ENCODE peak calls at places on chromosome 2, in nine cellular contexts. F is PC-9, Q is transverse colon, W is SJSA1, G is A549, Z is T47D, B is EL, P is A673, X is non-pigmented ciliary epithelial cell. E is an unnamed sample.

GRCh38 chr2:124161542-124161941 is 136.5 kb downstream of the CNTNAP5 start:
- DNase-seq in F (no peak), Q (no peak), W (no peak), G (no peak), Z (no peak), B (no peak), P (no peak), X (no peak), E (no peak)

GRCh38 chr2:175457846-175458408 is 276.4 kb upstream of the ATP5MC3 start:
- DNase-seq in F (no peak), Q (no peak), W (no peak), G (no peak), Z (no peak), B (no peak), P (no peak), X (no peak), E (no peak)

GRCh38 chr2:54629914-54630609 is 93.4 kb upstream of the EML6 start:
- DNase-seq in F (no peak), Q (peak), W (peak), G (peak), Z (no peak), B (peak), P (no peak), X (no peak), E (peak)

GRCh38 chr2:171084128-171084527 is 76.6 kb downstream of the TLK1 start:
- DNase-seq in F (no peak), Q (no peak), W (no peak), G (no peak), Z (no peak), B (no peak), P (no peak), X (no peak), E (no peak)

GRCh38 chr2:27663160-27663462 is 303 bp downstream of the SUPT7L start:
- DNase-seq in F (no peak), Q (no peak), W (no peak), G (no peak), Z (peak), B (no peak), P (no peak), X (no peak), E (no peak)

GRCh38 chr2:217988840-217989204 is 14.0 kb downstream of the TNS1 start:
- DNase-seq in F (peak), Q (no peak), W (no peak), G (no peak), Z (no peak), B (peak), P (no peak), X (no peak), E (peak)

GRCh38 chr2:222563319-222563718 is 92.6 kb downstream of the FARSB start:
- DNase-seq in F (no peak), Q (no peak), W (no peak), G (no peak), Z (no peak), B (no peak), P (no peak), X (no peak), E (no peak)

GRCh38 chr2:174959787-174960186 is 45.4 kb downstream of the CHN1 start:
- DNase-seq in F (no peak), Q (no peak), W (no peak), G (no peak), Z (no peak), B (no peak), P (no peak), X (no peak), E (peak)

GRCh38 chr2:129462967-129463366 is 516.5 kb upstream of the RAB6C start:
- DNase-seq in F (no peak), Q (no peak), W (no peak), G (no peak), Z (no peak), B (no peak), P (no peak), X (no peak), E (no peak)

GRCh38 chr2:207227062-207227748 is 61.5 kb upstream of the KLF7 start:
- DNase-seq in F (no peak), Q (peak), W (no peak), G (no peak), Z (no peak), B (no peak), P (no peak), X (no peak), E (peak)

GRCh38 chr2:112137516-112138142 is 556 bp upstream of the FBLN7 start:
- DNase-seq in F (no peak), Q (no peak), W (no peak), G (no peak), Z (no peak), B (peak), P (no peak), X (no peak), E (peak)

GRCh38 chr2:175414872-175415487 is 233.5 kb upstream of the ATP5MC3 start:
- DNase-seq in F (no peak), Q (peak), W (peak), G (peak), Z (peak), B (peak), P (peak), X (peak), E (peak)

GRCh38 chr2:220104871-220105351 is 477.5 kb downstream of the SLC4A3 start:
- DNase-seq in F (no peak), Q (no peak), W (peak), G (peak), Z (no peak), B (peak), P (peak), X (peak), E (peak)

GRCh38 chr2:88874063-88874657 is 182.7 kb downstream of the RPIA start:
- DNase-seq in F (peak), Q (no peak), W (no peak), G (peak), Z (peak), B (peak), P (peak), X (no peak), E (peak)

GRCh38 chr2:37789988-37790387 is 118.5 kb upstream of the CDC42EP3 start:
- DNase-seq in F (no peak), Q (no peak), W (no peak), G (no peak), Z (no peak), B (no peak), P (no peak), X (no peak), E (no peak)

GRCh38 chr2:101958071-101958470 is 33.7 kb upstream of the IL1R2 start:
- DNase-seq in F (no peak), Q (no peak), W (no peak), G (no peak), Z (no peak), B (peak), P (no peak), X (peak), E (peak)

GRCh38 chr2:233007739-233008138 is 5.3 kb downstream of the NGEF start:
- DNase-seq in F (no peak), Q (no peak), W (no peak), G (no peak), Z (no peak), B (no peak), P (no peak), X (no peak), E (no peak)

GRCh38 chr2:231411237-231411636 is 15.7 kb downstream of the B3GNT7 start:
- DNase-seq in F (no peak), Q (no peak), W (no peak), G (no peak), Z (no peak), B (no peak), P (no peak), X (no peak), E (no peak)

GRCh38 chr2:220775856-220776467 is 796.1 kb downstream of the EPHA4 start:
- DNase-seq in F (no peak), Q (no peak), W (no peak), G (no peak), Z (no peak), B (peak), P (no peak), X (no peak), E (peak)

GRCh38 chr2:31859959-31860358 is 150.8 kb downstream of the MEMO1 start:
- DNase-seq in F (no peak), Q (no peak), W (no peak), G (no peak), Z (no peak), B (no peak), P (no peak), X (no peak), E (no peak)

GRCh38 chr2:1420746-1421480 is 7.7 kb downstream of the TPO start:
- DNase-seq in F (no peak), Q (no peak), W (no peak), G (no peak), Z (no peak), B (no peak), P (no peak), X (no peak), E (no peak)

GRCh38 chr2:32688511-32688910 is 60.7 kb downstream of the TTC27 start:
- DNase-seq in F (peak), Q (no peak), W (no peak), G (no peak), Z (no peak), B (peak), P (peak), X (peak), E (peak)

GRCh38 chr2:240994161-240994896 is 4.1 kb upstream of the SNED1 start:
- DNase-seq in F (no peak), Q (peak), W (peak), G (no peak), Z (no peak), B (no peak), P (no peak), X (no peak), E (no peak)

E was measured in GM23248.